ENCODE peak calls at places on chromosomes 3 and 15, in seven cellular contexts. One of them, this sample, is unnamed.

GRCh38 chr15:92667291-92667904 is 11.8 kb upstream of the FAM174B start:
- DNase-seq in lower lobe of right lung: no peak
- DNase-seq in mucosa of descending colon: no peak
- DNase-seq in OCI-LY7: no peak
- DNase-seq in CD8-positive, alpha-beta memory T cell: no peak
- DNase-seq in HepG2: peak; percentile 46
- DNase-seq in neuronal stem cell: no peak
- DNase-seq in this sample: peak; percentile 51

GRCh38 chr3:196688349-196688748 is 23.7 kb downstream of the CEP19 start:
- DNase-seq in lower lobe of right lung: peak; percentile 84
- DNase-seq in mucosa of descending colon: peak; percentile 64
- DNase-seq in OCI-LY7: no peak
- DNase-seq in CD8-positive, alpha-beta memory T cell: no peak
- DNase-seq in HepG2: no peak
- DNase-seq in neuronal stem cell: no peak
- DNase-seq in this sample: no peak

GRCh38 chr15:75672646-75673425 is 25.1 kb downstream of the SNX33 start:
- DNase-seq in lower lobe of right lung: no peak
- DNase-seq in mucosa of descending colon: no peak
- DNase-seq in OCI-LY7: no peak
- DNase-seq in CD8-positive, alpha-beta memory T cell: no peak
- DNase-seq in HepG2: no peak
- DNase-seq in neuronal stem cell: no peak
- DNase-seq in this sample: peak; percentile 78

GRCh38 chr3:55984631-55985030 is 483.6 kb downstream of the ERC2 start:
- DNase-seq in lower lobe of right lung: no peak
- DNase-seq in mucosa of descending colon: no peak
- DNase-seq in OCI-LY7: no peak
- DNase-seq in CD8-positive, alpha-beta memory T cell: no peak
- DNase-seq in HepG2: no peak
- DNase-seq in neuronal stem cell: no peak
- DNase-seq in this sample: no peak

GRCh38 chr3:24830230-24831152 is 335.8 kb upstream of the THRB start:
- DNase-seq in lower lobe of right lung: peak; percentile 47
- DNase-seq in mucosa of descending colon: no peak
- DNase-seq in OCI-LY7: no peak
- DNase-seq in CD8-positive, alpha-beta memory T cell: no peak
- DNase-seq in HepG2: no peak
- DNase-seq in neuronal stem cell: peak; percentile 14
- DNase-seq in this sample: peak; percentile 53

GRCh38 chr3:20930034-20930433 is 744.0 kb upstream of the SGO1 start:
- DNase-seq in lower lobe of right lung: no peak
- DNase-seq in mucosa of descending colon: no peak
- DNase-seq in OCI-LY7: peak; percentile 55
- DNase-seq in CD8-positive, alpha-beta memory T cell: no peak
- DNase-seq in HepG2: no peak
- DNase-seq in neuronal stem cell: no peak
- DNase-seq in this sample: peak; percentile 16

GRCh38 chr3:21752749-21753347 is 1.8 kb upstream of the ZNF385D start:
- DNase-seq in lower lobe of right lung: no peak
- DNase-seq in mucosa of descending colon: no peak
- DNase-seq in OCI-LY7: peak; percentile 18
- DNase-seq in CD8-positive, alpha-beta memory T cell: no peak
- DNase-seq in HepG2: peak; percentile 2
- DNase-seq in neuronal stem cell: no peak
- DNase-seq in this sample: peak; percentile 36

GRCh38 chr3:194306771-194307640 is 44.1 kb downstream of the CPN2 start:
- DNase-seq in lower lobe of right lung: no peak
- DNase-seq in mucosa of descending colon: no peak
- DNase-seq in OCI-LY7: peak; percentile 60
- DNase-seq in CD8-positive, alpha-beta memory T cell: no peak
- DNase-seq in HepG2: no peak
- DNase-seq in neuronal stem cell: no peak
- DNase-seq in this sample: no peak

GRCh38 chr3:137792633-137793271 is 28.6 kb downstream of the SOX14 start:
- DNase-seq in lower lobe of right lung: peak; percentile 46
- DNase-seq in mucosa of descending colon: no peak
- DNase-seq in OCI-LY7: peak; percentile 27
- DNase-seq in CD8-positive, alpha-beta memory T cell: no peak
- DNase-seq in HepG2: peak; percentile 17
- DNase-seq in neuronal stem cell: no peak
- DNase-seq in this sample: peak; percentile 55

GRCh38 chr3:45683417-45684326 is 5.5 kb upstream of the SACM1L start:
- DNase-seq in lower lobe of right lung: no peak
- DNase-seq in mucosa of descending colon: no peak
- DNase-seq in OCI-LY7: no peak
- DNase-seq in CD8-positive, alpha-beta memory T cell: no peak
- DNase-seq in HepG2: peak; percentile 49
- DNase-seq in neuronal stem cell: no peak
- DNase-seq in this sample: no peak

GRCh38 chr3:133934073-133934970 is 38.6 kb upstream of the RAB6B start:
- DNase-seq in lower lobe of right lung: no peak
- DNase-seq in mucosa of descending colon: peak; percentile 78
- DNase-seq in OCI-LY7: no peak
- DNase-seq in CD8-positive, alpha-beta memory T cell: no peak
- DNase-seq in HepG2: no peak
- DNase-seq in neuronal stem cell: no peak
- DNase-seq in this sample: peak; percentile 13

GRCh38 chr3:46671541-46672348 is 21.7 kb downstream of the ALS2CL start:
- DNase-seq in lower lobe of right lung: peak; percentile 30
- DNase-seq in mucosa of descending colon: peak; percentile 31
- DNase-seq in OCI-LY7: no peak
- DNase-seq in CD8-positive, alpha-beta memory T cell: no peak
- DNase-seq in HepG2: no peak
- DNase-seq in neuronal stem cell: no peak
- DNase-seq in this sample: peak; percentile 29

GRCh38 chr3:149267565-149267964 is 45.9 kb upstream of the CP start:
- DNase-seq in lower lobe of right lung: no peak
- DNase-seq in mucosa of descending colon: no peak
- DNase-seq in OCI-LY7: peak; percentile 43
- DNase-seq in CD8-positive, alpha-beta memory T cell: no peak
- DNase-seq in HepG2: no peak
- DNase-seq in neuronal stem cell: no peak
- DNase-seq in this sample: no peak

GRCh38 chr3:52245322-52246263 is at the start of gene PPM1M:
- DNase-seq in lower lobe of right lung: peak; percentile 73
- DNase-seq in mucosa of descending colon: peak; percentile 72
- DNase-seq in OCI-LY7: no peak
- DNase-seq in CD8-positive, alpha-beta memory T cell: peak; percentile 73
- DNase-seq in HepG2: no peak
- DNase-seq in neuronal stem cell: peak; percentile 45
- DNase-seq in this sample: peak; percentile 95

GRCh38 chr3:146071636-146072035 is 89.3 kb downstream of the PLOD2 start:
- DNase-seq in lower lobe of right lung: no peak
- DNase-seq in mucosa of descending colon: no peak
- DNase-seq in OCI-LY7: no peak
- DNase-seq in CD8-positive, alpha-beta memory T cell: no peak
- DNase-seq in HepG2: no peak
- DNase-seq in neuronal stem cell: no peak
- DNase-seq in this sample: no peak

GRCh38 chr3:30461311-30461710 is 145.1 kb upstream of the TGFBR2 start:
- DNase-seq in lower lobe of right lung: no peak
- DNase-seq in mucosa of descending colon: no peak
- DNase-seq in OCI-LY7: no peak
- DNase-seq in CD8-positive, alpha-beta memory T cell: no peak
- DNase-seq in HepG2: no peak
- DNase-seq in neuronal stem cell: no peak
- DNase-seq in this sample: no peak

GRCh38 chr3:107651782-107652181 is 129.0 kb downstream of the BBX start:
- DNase-seq in lower lobe of right lung: no peak
- DNase-seq in mucosa of descending colon: no peak
- DNase-seq in OCI-LY7: no peak
- DNase-seq in CD8-positive, alpha-beta memory T cell: no peak
- DNase-seq in HepG2: no peak
- DNase-seq in neuronal stem cell: no peak
- DNase-seq in this sample: no peak

GRCh38 chr3:111831840-111832239 is 27.2 kb upstream of the PHLDB2 start:
- DNase-seq in lower lobe of right lung: no peak
- DNase-seq in mucosa of descending colon: no peak
- DNase-seq in OCI-LY7: no peak
- DNase-seq in CD8-positive, alpha-beta memory T cell: no peak
- DNase-seq in HepG2: no peak
- DNase-seq in neuronal stem cell: no peak
- DNase-seq in this sample: no peak

DNA sequence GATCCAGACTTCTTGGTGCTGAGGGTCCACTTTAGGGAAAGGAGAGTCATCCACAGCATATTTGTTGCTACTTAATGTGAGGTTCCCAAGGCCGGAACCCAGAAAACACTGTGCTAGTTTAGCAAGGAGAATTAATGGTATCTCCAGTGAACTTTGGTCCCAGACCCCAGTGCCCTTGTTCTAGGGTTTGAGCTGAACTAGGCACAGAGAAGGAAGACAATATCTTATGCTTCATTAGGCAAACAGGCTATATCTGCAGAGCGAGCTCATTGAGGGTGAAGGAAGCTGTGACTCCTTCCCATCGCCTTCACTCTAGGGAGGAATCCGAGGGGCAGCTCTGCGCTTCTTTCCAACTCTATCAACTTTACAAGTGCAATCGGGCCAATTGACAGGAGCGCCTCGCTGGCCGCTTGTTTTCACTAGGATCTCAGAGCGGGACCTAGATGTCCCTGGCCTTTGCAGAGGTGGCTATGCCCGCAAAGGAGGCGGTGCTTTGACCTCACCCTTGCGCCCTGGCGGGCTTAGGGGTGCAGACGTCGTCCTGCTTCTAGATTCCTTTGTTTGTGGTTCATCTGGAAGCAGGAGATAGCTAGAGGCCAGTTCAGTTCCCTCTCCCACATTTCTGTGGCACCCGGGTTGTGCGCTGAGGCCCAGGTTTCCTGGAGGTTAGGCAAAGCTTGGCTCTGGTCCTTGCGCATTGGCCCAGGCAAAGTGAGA is 1.0 kb downstream of the PPM1L start:
- DNase-seq in lower lobe of right lung: no peak
- DNase-seq in mucosa of descending colon: peak; percentile 46
- DNase-seq in OCI-LY7: no peak
- DNase-seq in CD8-positive, alpha-beta memory T cell: no peak
- DNase-seq in HepG2: no peak
- DNase-seq in neuronal stem cell: peak; percentile 24
- DNase-seq in this sample: peak; percentile 10
- H3K4me3 ChIP-seq in lower lobe of right lung: peak overlapping the region; percentile 82
- H3K4me3 ChIP-seq in mucosa of descending colon: no peak overlapping the region
- H3K4me3 ChIP-seq in OCI-LY7: peak overlapping the region; percentile 84
- H3K4me3 ChIP-seq in CD8-positive, alpha-beta memory T cell: peak overlapping the region; percentile 88
- H3K4me3 ChIP-seq in HepG2: no peak overlapping the region
- H3K4me3 ChIP-seq in neuronal stem cell: peak overlapping the region; percentile 69
- H3K4me3 ChIP-seq in this sample: peak overlapping the region; percentile 72

DNA sequence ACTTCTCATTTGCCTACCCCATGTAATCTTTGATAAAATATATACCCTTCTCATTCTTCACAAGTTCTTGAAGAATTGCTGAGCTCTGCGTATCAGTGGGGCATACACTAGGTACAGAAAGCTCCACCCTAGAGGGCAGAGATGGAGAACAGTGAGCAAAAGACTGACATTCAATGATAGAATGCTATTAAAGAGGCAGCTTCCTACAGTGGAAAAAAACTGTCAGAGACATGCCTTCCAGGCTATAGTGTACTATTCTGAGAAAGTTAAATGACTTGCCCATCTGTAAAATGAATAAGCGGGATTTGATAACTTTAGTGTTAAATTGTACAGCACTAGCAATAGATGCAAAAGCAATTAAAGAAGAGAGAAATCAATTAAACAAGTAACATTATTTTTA is 172.8 kb downstream of the SUCNR1 start:
- DNase-seq in lower lobe of right lung: no peak
- DNase-seq in mucosa of descending colon: no peak
- DNase-seq in OCI-LY7: no peak
- DNase-seq in CD8-positive, alpha-beta memory T cell: no peak
- DNase-seq in HepG2: no peak
- DNase-seq in neuronal stem cell: no peak
- DNase-seq in this sample: no peak
- H3K36me3 ChIP-seq in lower lobe of right lung: no peaks in the 10 kb centered on the region
- H3K36me3 ChIP-seq in mucosa of descending colon: no peaks in the 10 kb centered on the region
- H3K36me3 ChIP-seq in OCI-LY7: no peaks in the 10 kb centered on the region
- H3K36me3 ChIP-seq in CD8-positive, alpha-beta memory T cell: no peaks in the 10 kb centered on the region
- H3K36me3 ChIP-seq in HepG2: no peaks in the 10 kb centered on the region
- H3K36me3 ChIP-seq in neuronal stem cell: no peaks in the 10 kb centered on the region
- H3K36me3 ChIP-seq in this sample: no peaks in the 10 kb centered on the region

GRCh38 chr3:64344721-64345207 is 119.5 kb upstream of the PRICKLE2 start:
- DNase-seq in lower lobe of right lung: no peak
- DNase-seq in mucosa of descending colon: no peak
- DNase-seq in OCI-LY7: no peak
- DNase-seq in CD8-positive, alpha-beta memory T cell: no peak
- DNase-seq in HepG2: no peak
- DNase-seq in neuronal stem cell: no peak
- DNase-seq in this sample: peak; percentile 7

GRCh38 chr3:64343692-64344440 is 118.6 kb upstream of the PRICKLE2 start:
- DNase-seq in lower lobe of right lung: no peak
- DNase-seq in mucosa of descending colon: no peak
- DNase-seq in OCI-LY7: no peak
- DNase-seq in CD8-positive, alpha-beta memory T cell: no peak
- DNase-seq in HepG2: no peak
- DNase-seq in neuronal stem cell: no peak
- DNase-seq in this sample: no peak

GRCh38 chr3:64341355-64341754 is 116.1 kb upstream of the PRICKLE2 start:
- DNase-seq in lower lobe of right lung: no peak
- DNase-seq in mucosa of descending colon: no peak
- DNase-seq in OCI-LY7: no peak
- DNase-seq in CD8-positive, alpha-beta memory T cell: no peak
- DNase-seq in HepG2: no peak
- DNase-seq in neuronal stem cell: no peak
- DNase-seq in this sample: no peak

GRCh38 chr3:64342940-64343691 is 117.8 kb upstream of the PRICKLE2 start:
- DNase-seq in lower lobe of right lung: no peak
- DNase-seq in mucosa of descending colon: no peak
- DNase-seq in OCI-LY7: no peak
- DNase-seq in CD8-positive, alpha-beta memory T cell: no peak
- DNase-seq in HepG2: peak; percentile 13
- DNase-seq in neuronal stem cell: no peak
- DNase-seq in this sample: peak; percentile 7

DNA sequence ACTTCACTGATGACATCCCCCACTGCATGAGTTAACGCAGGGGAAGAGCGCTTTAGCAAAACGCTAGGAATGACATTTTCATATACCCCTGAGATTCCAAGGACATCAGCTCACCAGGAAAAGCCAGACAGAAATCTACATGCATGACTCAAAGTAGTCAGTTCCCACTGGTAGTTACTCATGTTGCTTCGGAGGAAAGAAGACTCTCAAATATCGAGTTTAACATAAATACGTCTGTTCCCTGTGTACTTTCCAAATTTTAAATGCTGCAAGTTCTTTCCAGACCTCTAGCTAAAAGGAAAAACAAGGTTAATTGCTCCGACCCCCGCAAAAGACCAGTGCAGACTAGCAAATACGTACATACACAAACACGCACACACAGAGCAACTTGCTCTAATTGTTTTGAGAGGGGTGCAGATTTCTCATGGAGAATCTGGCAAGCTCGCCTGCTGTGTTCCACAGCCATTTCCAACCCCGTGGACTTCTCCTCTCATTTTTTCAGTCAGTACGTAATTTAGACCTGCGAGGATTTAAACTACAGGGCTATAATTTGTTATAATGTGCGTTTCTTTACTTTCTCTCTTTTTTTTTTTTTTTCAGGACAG is 115.5 kb upstream of the PRICKLE2 start:
- DNase-seq in lower lobe of right lung: no peak
- DNase-seq in mucosa of descending colon: no peak
- DNase-seq in OCI-LY7: no peak
- DNase-seq in CD8-positive, alpha-beta memory T cell: no peak
- DNase-seq in HepG2: no peak
- DNase-seq in neuronal stem cell: no peak
- DNase-seq in this sample: no peak
- H3K4me3 ChIP-seq in lower lobe of right lung: no peak overlapping the region
- H3K4me3 ChIP-seq in mucosa of descending colon: no peak overlapping the region
- H3K4me3 ChIP-seq in OCI-LY7: no peak overlapping the region
- H3K4me3 ChIP-seq in CD8-positive, alpha-beta memory T cell: no peak overlapping the region
- H3K4me3 ChIP-seq in HepG2: no peak overlapping the region
- H3K4me3 ChIP-seq in neuronal stem cell: no peak overlapping the region
- H3K4me3 ChIP-seq in this sample: no peak overlapping the region

GRCh38 chr15:44718180-44718926 is 7.0 kb downstream of the B2M start:
- DNase-seq in lower lobe of right lung: no peak
- DNase-seq in mucosa of descending colon: no peak
- DNase-seq in OCI-LY7: no peak
- DNase-seq in CD8-positive, alpha-beta memory T cell: no peak
- DNase-seq in HepG2: no peak
- DNase-seq in neuronal stem cell: no peak
- DNase-seq in this sample: no peak
- H3K36me3 ChIP-seq in lower lobe of right lung: peaks cover 52% of the 10 kb centered on the region
- H3K36me3 ChIP-seq in mucosa of descending colon: peaks cover 22% of the 10 kb centered on the region
- H3K36me3 ChIP-seq in OCI-LY7: peaks cover 69% of the 10 kb centered on the region
- H3K36me3 ChIP-seq in CD8-positive, alpha-beta memory T cell: peaks cover 51% of the 10 kb centered on the region
- H3K36me3 ChIP-seq in HepG2: peaks cover 8% of the 10 kb centered on the region
- H3K36me3 ChIP-seq in neuronal stem cell: peaks cover 39% of the 10 kb centered on the region
- H3K36me3 ChIP-seq in this sample: peaks cover 9% of the 10 kb centered on the region

This sample was measured in H7.